ENCODE peak calls at places on chromosomes 4 and X, in ten cellular contexts. One of them, this sample, is unnamed.

GRCh38 chr4:12791536-12791935 is 692.6 kb downstream of the RAB28 start:
- DNase-seq in A549: no peak
- DNase-seq in right lobe of liver: no peak
- DNase-seq in mucosa of descending colon: no peak
- DNase-seq in ovary: no peak
- DNase-seq in IMR-90: no peak
- DNase-seq in AG09309: no peak
- DNase-seq in ascending aorta: no peak
- DNase-seq in fibroblast of the aortic adventitia: no peak
- DNase-seq in aorta: no peak
- DNase-seq in this sample: no peak

GRCh38 chr4:74933562-74934015 is 673 bp downstream of the PARM1 start:
- DNase-seq in ascending aorta: peak
- DNase-seq in A549: no peak
- DNase-seq in IMR-90: no peak
- DNase-seq in fibroblast of the aortic adventitia: peak
- DNase-seq in right lobe of liver: no peak
- DNase-seq in aorta: peak
- DNase-seq in AG09309: no peak
- DNase-seq in ovary: no peak
- DNase-seq in mucosa of descending colon: peak
- DNase-seq in this sample: no peak

GRCh38 chr4:118772149-118773081 is 63.5 kb downstream of the SEC24D start:
- DNase-seq in mucosa of descending colon: no peak
- DNase-seq in IMR-90: peak
- DNase-seq in right lobe of liver: no peak
- DNase-seq in ascending aorta: no peak
- DNase-seq in ovary: no peak
- DNase-seq in AG09309: no peak
- DNase-seq in A549: peak
- DNase-seq in fibroblast of the aortic adventitia: peak
- DNase-seq in aorta: no peak
- DNase-seq in this sample: peak

GRCh38 chr4:156347412-156348075 is 393.9 kb upstream of the CTSO start:
- DNase-seq in fibroblast of the aortic adventitia: no peak
- DNase-seq in A549: no peak
- DNase-seq in AG09309: no peak
- DNase-seq in mucosa of descending colon: no peak
- DNase-seq in ovary: no peak
- DNase-seq in right lobe of liver: no peak
- DNase-seq in ascending aorta: no peak
- DNase-seq in IMR-90: peak
- DNase-seq in aorta: no peak
- DNase-seq in this sample: peak

GRCh38 chr4:8267077-8267476 is 2.5 kb upstream of the HTRA3 start:
- DNase-seq in right lobe of liver: peak
- DNase-seq in mucosa of descending colon: no peak
- DNase-seq in ascending aorta: peak
- DNase-seq in aorta: peak
- DNase-seq in fibroblast of the aortic adventitia: peak
- DNase-seq in A549: peak
- DNase-seq in IMR-90: peak
- DNase-seq in ovary: peak
- DNase-seq in AG09309: no peak
- DNase-seq in this sample: no peak

GRCh38 chrX:15033909-15034308 is 160.7 kb downstream of the MOSPD2 start:
- DNase-seq in A549: no peak
- DNase-seq in right lobe of liver: no peak
- DNase-seq in mucosa of descending colon: no peak
- DNase-seq in ascending aorta: no peak
- DNase-seq in ovary: no peak
- DNase-seq in fibroblast of the aortic adventitia: no peak
- DNase-seq in IMR-90: no peak
- DNase-seq in aorta: no peak
- DNase-seq in AG09309: no peak
- DNase-seq in this sample: no peak

GRCh38 chr4:61520688-61521160 is 320.6 kb downstream of the ADGRL3 start:
- DNase-seq in fibroblast of the aortic adventitia: no peak
- DNase-seq in ovary: no peak
- DNase-seq in IMR-90: peak
- DNase-seq in A549: no peak
- DNase-seq in aorta: no peak
- DNase-seq in ascending aorta: no peak
- DNase-seq in mucosa of descending colon: no peak
- DNase-seq in right lobe of liver: no peak
- DNase-seq in AG09309: no peak
- DNase-seq in this sample: peak

GRCh38 chr4:2931765-2932560 is 31.2 kb downstream of the NOP14 start:
- DNase-seq in ascending aorta: peak
- DNase-seq in aorta: peak
- DNase-seq in ovary: peak
- DNase-seq in right lobe of liver: peak
- DNase-seq in AG09309: no peak
- DNase-seq in A549: no peak
- DNase-seq in mucosa of descending colon: peak
- DNase-seq in fibroblast of the aortic adventitia: no peak
- DNase-seq in IMR-90: no peak
- DNase-seq in this sample: no peak

GRCh38 chr4:119026662-119027444 is 108.8 kb upstream of the MYOZ2 start:
- DNase-seq in ovary: peak
- DNase-seq in fibroblast of the aortic adventitia: no peak
- DNase-seq in A549: peak
- DNase-seq in right lobe of liver: no peak
- DNase-seq in AG09309: no peak
- DNase-seq in IMR-90: no peak
- DNase-seq in ascending aorta: no peak
- DNase-seq in aorta: peak
- DNase-seq in mucosa of descending colon: no peak
- DNase-seq in this sample: no peak

GRCh38 chr4:47647544-47647943 is 162.5 kb downstream of the ATP10D start:
- DNase-seq in A549: no peak
- DNase-seq in aorta: no peak
- DNase-seq in ovary: no peak
- DNase-seq in IMR-90: peak
- DNase-seq in mucosa of descending colon: no peak
- DNase-seq in fibroblast of the aortic adventitia: no peak
- DNase-seq in AG09309: no peak
- DNase-seq in right lobe of liver: no peak
- DNase-seq in ascending aorta: no peak
- DNase-seq in this sample: no peak

GRCh38 chr4:47652092-47652491 is 167.0 kb downstream of the ATP10D start:
- DNase-seq in IMR-90: no peak
- DNase-seq in ascending aorta: no peak
- DNase-seq in A549: no peak
- DNase-seq in aorta: no peak
- DNase-seq in ovary: no peak
- DNase-seq in mucosa of descending colon: no peak
- DNase-seq in AG09309: no peak
- DNase-seq in right lobe of liver: no peak
- DNase-seq in fibroblast of the aortic adventitia: no peak
- DNase-seq in this sample: no peak

GRCh38 chr4:47646372-47646771 is 161.3 kb downstream of the ATP10D start:
- DNase-seq in ovary: no peak
- DNase-seq in A549: no peak
- DNase-seq in AG09309: no peak
- DNase-seq in aorta: no peak
- DNase-seq in IMR-90: peak
- DNase-seq in fibroblast of the aortic adventitia: no peak
- DNase-seq in ascending aorta: no peak
- DNase-seq in right lobe of liver: no peak
- DNase-seq in mucosa of descending colon: no peak
- DNase-seq in this sample: no peak

GRCh38 chr4:47647029-47647428 is 162.0 kb downstream of the ATP10D start:
- DNase-seq in A549: no peak
- DNase-seq in fibroblast of the aortic adventitia: no peak
- DNase-seq in IMR-90: no peak
- DNase-seq in mucosa of descending colon: no peak
- DNase-seq in ascending aorta: no peak
- DNase-seq in AG09309: no peak
- DNase-seq in aorta: no peak
- DNase-seq in right lobe of liver: no peak
- DNase-seq in ovary: no peak
- DNase-seq in this sample: no peak

GRCh38 chr4:47650584-47651130 is 165.6 kb downstream of the ATP10D start:
- DNase-seq in aorta: no peak
- DNase-seq in A549: no peak
- DNase-seq in ovary: no peak
- DNase-seq in ascending aorta: no peak
- DNase-seq in IMR-90: peak
- DNase-seq in right lobe of liver: no peak
- DNase-seq in mucosa of descending colon: no peak
- DNase-seq in fibroblast of the aortic adventitia: peak
- DNase-seq in AG09309: no peak
- DNase-seq in this sample: no peak
- H3K4me3 ChIP-seq in aorta: no peak
- H3K4me3 ChIP-seq in A549: no peak
- H3K4me3 ChIP-seq in ovary: no peak
- H3K4me3 ChIP-seq in ascending aorta: no peak
- H3K4me3 ChIP-seq in IMR-90: no peak
- H3K4me3 ChIP-seq in right lobe of liver: no peak
- H3K4me3 ChIP-seq in mucosa of descending colon: no peak
- H3K4me3 ChIP-seq in fibroblast of the aortic adventitia: no peak
- H3K4me3 ChIP-seq in AG09309: no peak
- H3K4me3 ChIP-seq in this sample: no peak

GRCh38 chrX:86137071-86137470 is 11.2 kb upstream of the DACH2 start:
- DNase-seq in fibroblast of the aortic adventitia: no peak
- DNase-seq in A549: no peak
- DNase-seq in ovary: no peak
- DNase-seq in right lobe of liver: no peak
- DNase-seq in aorta: no peak
- DNase-seq in AG09309: no peak
- DNase-seq in mucosa of descending colon: no peak
- DNase-seq in IMR-90: peak
- DNase-seq in ascending aorta: no peak
- DNase-seq in this sample: no peak

DNA sequence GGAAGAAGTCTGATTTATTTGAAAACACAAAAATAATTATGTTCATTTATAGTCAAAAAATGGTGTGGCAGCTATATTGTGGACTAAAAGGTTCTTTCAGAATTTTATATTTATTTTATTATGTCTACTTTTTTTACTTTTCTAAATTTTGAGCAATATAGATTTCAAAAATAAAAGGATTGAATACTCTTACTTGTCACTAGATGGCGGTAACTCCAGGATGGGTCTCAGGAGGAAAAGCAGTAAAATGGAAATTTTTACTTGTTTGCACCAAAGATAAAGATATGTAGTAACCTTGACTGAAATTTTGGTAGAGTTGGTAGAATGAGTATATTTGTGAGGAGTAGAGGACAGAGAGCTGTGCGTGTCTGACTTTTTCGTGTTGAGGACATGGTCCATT is 14.5 kb upstream of the DACH2 start:
- DNase-seq in fibroblast of the aortic adventitia: peak
- DNase-seq in A549: peak
- DNase-seq in IMR-90: peak
- DNase-seq in aorta: no peak
- DNase-seq in right lobe of liver: no peak
- DNase-seq in ascending aorta: no peak
- DNase-seq in AG09309: no peak
- DNase-seq in mucosa of descending colon: no peak
- DNase-seq in ovary: no peak
- DNase-seq in this sample: no peak
- H3K4me3 ChIP-seq in fibroblast of the aortic adventitia: no peak
- H3K4me3 ChIP-seq in A549: no peak
- H3K4me3 ChIP-seq in IMR-90: no peak
- H3K4me3 ChIP-seq in aorta: no peak
- H3K4me3 ChIP-seq in right lobe of liver: no peak
- H3K4me3 ChIP-seq in ascending aorta: no peak
- H3K4me3 ChIP-seq in AG09309: no peak
- H3K4me3 ChIP-seq in mucosa of descending colon: no peak
- H3K4me3 ChIP-seq in ovary: no peak
- H3K4me3 ChIP-seq in this sample: no peak

DNA sequence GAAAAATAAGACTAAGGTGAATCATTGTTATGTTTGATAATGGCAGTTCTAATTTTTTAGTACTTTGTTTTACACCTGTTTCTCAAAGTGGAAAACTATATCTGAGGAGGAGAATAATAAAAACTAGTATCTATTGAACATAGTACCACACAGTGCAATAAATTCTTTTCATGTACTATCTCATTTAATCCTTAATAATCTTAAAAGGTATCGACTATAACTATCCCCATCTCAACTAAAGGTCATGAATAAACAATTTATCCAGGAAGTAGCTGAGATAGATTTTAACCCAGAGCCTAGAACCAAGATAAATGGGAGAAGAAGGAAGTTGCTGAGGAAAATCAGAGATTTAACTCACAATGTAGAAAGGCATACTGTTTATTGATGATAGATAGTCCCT is 2.5 kb downstream of the CHIC2 start:
- DNase-seq in mucosa of descending colon: no peak
- DNase-seq in fibroblast of the aortic adventitia: no peak
- DNase-seq in ovary: no peak
- DNase-seq in AG09309: no peak
- DNase-seq in ascending aorta: no peak
- DNase-seq in right lobe of liver: no peak
- DNase-seq in A549: no peak
- DNase-seq in aorta: no peak
- DNase-seq in IMR-90: no peak
- DNase-seq in this sample: no peak
- H3K4me3 ChIP-seq in mucosa of descending colon: no peak
- H3K4me3 ChIP-seq in fibroblast of the aortic adventitia: peak
- H3K4me3 ChIP-seq in ovary: peak
- H3K4me3 ChIP-seq in AG09309: peak
- H3K4me3 ChIP-seq in ascending aorta: peak
- H3K4me3 ChIP-seq in right lobe of liver: no peak
- H3K4me3 ChIP-seq in A549: no peak
- H3K4me3 ChIP-seq in aorta: peak
- H3K4me3 ChIP-seq in IMR-90: peak
- H3K4me3 ChIP-seq in this sample: no peak

DNA sequence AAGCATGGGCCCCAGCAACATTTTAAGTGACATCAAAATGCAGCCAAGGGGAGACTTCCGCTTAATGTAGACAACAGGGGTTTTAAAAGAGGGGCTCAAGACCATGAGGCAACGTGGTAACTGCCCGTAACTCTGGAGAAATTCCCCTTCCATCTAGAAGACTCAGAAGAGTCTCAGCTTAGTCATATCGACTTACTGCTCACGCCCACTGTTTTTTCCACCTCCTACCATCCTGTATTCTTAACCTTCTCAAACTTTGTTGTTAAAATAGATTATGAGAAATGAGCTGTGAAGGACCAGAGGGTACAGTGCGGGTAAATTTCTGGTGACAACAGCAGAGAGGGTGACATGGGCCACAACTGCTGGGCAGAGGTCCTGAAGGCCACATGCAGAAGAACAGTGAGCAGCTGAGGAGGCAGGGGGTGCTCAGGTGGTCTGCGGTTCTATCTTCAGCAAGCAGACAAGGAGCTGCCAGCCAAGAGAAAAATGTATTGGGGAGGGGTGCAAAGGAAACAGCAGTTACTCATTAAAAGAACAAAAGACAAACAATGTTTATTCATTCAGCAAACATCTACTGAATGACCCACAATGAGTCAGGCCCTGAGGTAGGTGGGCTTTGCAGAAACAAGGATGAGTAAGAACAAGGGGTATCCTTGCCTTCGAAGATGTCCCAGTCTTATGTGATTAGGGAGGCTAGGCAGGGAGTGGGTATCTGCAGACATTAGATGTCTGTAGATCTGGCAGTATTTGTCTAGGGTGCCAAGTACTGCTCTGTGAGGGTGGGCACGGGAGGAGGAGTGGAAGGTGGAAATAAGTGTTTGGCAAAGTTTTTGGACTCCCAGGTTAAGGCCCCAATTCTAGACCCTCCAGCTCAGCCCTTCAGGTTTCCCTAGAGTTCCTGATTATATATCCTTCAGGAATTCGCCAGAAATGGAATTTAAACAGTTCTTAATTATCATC is 175.3 kb downstream of the TSPAN5 start:
- DNase-seq in ovary: no peak
- DNase-seq in IMR-90: peak
- DNase-seq in AG09309: no peak
- DNase-seq in right lobe of liver: no peak
- DNase-seq in mucosa of descending colon: no peak
- DNase-seq in fibroblast of the aortic adventitia: no peak
- DNase-seq in A549: peak
- DNase-seq in aorta: no peak
- DNase-seq in ascending aorta: no peak
- DNase-seq in this sample: no peak
- H3K4me3 ChIP-seq in ovary: no peak
- H3K4me3 ChIP-seq in IMR-90: no peak
- H3K4me3 ChIP-seq in AG09309: no peak
- H3K4me3 ChIP-seq in right lobe of liver: no peak
- H3K4me3 ChIP-seq in mucosa of descending colon: no peak
- H3K4me3 ChIP-seq in fibroblast of the aortic adventitia: no peak
- H3K4me3 ChIP-seq in A549: peak
- H3K4me3 ChIP-seq in aorta: no peak
- H3K4me3 ChIP-seq in ascending aorta: no peak
- H3K4me3 ChIP-seq in this sample: no peak

This sample was measured in kidney epithelial cell.